ENCODE peak calls at places on chromosome 17, in nine cellular contexts. O is NT2/D1, H is SK-N-SH, V is colonic mucosa, U is fibroblast of lung, Y is neural progenitor cell, F is mesendoderm, D is IMR-90, M is mesenchymal stem cell. E is an unnamed sample.
A peak's percentile ranks its signal among the peaks of the same experiment; 100 is the strongest.

GRCh38 chr17:28849281-28849680 is 5.5 kb upstream of the ERAL1 start:
- DNase-seq in U (peak; percentile 5), O (no peak), D (no peak), Y (no peak), F (peak; percentile 32), H (peak; percentile 25), M (no peak), V (no peak), E (no peak)

GRCh38 chr17:38674013-38674748 is 576 bp downstream of the EPOP start:
- DNase-seq in O (no peak), Y (peak; percentile 65), V (no peak), F (no peak), M (no peak), D (no peak), U (no peak), H (peak; percentile 81), E (peak; percentile 83)

GRCh38 chr17:18186271-18186982 is 2.8 kb downstream of the ALKBH5 start:
- DNase-seq in U (peak; percentile 44), Y (no peak), F (no peak), H (no peak), M (peak; percentile 34), O (no peak), D (peak; percentile 47), V (no peak), E (no peak)

GRCh38 chr17:36975922-36976515 is 27.3 kb downstream of the AATF start:
- DNase-seq in Y (no peak), M (no peak), O (no peak), V (no peak), H (no peak), F (no peak), D (no peak), U (no peak), E (no peak)

GRCh38 chr17:79947351-79948031 is 88.2 kb downstream of the TBC1D16 start:
- DNase-seq in V (peak; percentile 15), U (peak; percentile 91), D (peak; percentile 10), O (no peak), Y (no peak), F (no peak), M (no peak), H (no peak), E (no peak)

GRCh38 chr17:27323538-27324212 is 29.8 kb downstream of the WSB1 start:
- DNase-seq in D (peak; percentile 16), V (peak; percentile 93), H (no peak), U (peak; percentile 86), O (no peak), M (peak; percentile 62), Y (no peak), F (peak; percentile 66), E (peak; percentile 78)

GRCh38 chr17:79650861-79651260 is 40.0 kb upstream of the RBFOX3 start:
- DNase-seq in M (no peak), U (no peak), Y (no peak), V (peak; percentile 12), O (no peak), H (peak; percentile 11), F (no peak), D (no peak), E (no peak)

GRCh38 chr17:35842239-35842638 is 26.5 kb downstream of the HEATR9 start:
- DNase-seq in U (no peak), M (no peak), F (no peak), V (no peak), O (no peak), H (no peak), D (no peak), Y (no peak), E (no peak)

GRCh38 chr17:61495161-61495857 is 43.1 kb downstream of the TBX4 start:
- DNase-seq in U (peak; percentile 38), D (peak; percentile 33), O (no peak), Y (no peak), M (peak; percentile 26), F (peak; percentile 47), V (no peak), H (no peak), E (peak; percentile 66)

GRCh38 chr17:55420067-55420775 is 1.4 kb downstream of the MMD start:
- DNase-seq in O (no peak), U (no peak), Y (no peak), H (no peak), M (no peak), F (no peak), V (peak; percentile 34), D (no peak), E (no peak)

GRCh38 chr17:44095647-44096496 is 25.3 kb downstream of the G6PC3 start:
- DNase-seq in O (peak; percentile 88), Y (peak; percentile 92), M (peak; percentile 99), H (peak; percentile 85), D (peak; percentile 93), U (peak; percentile 92), V (peak; percentile 81), F (peak; percentile 99), E (peak; percentile 99)

GRCh38 chr17:71109697-71110096 is 940.4 kb downstream of the KCNJ2 start:
- DNase-seq in F (no peak), D (no peak), V (no peak), H (no peak), Y (no peak), U (peak; percentile 20), O (no peak), M (no peak), E (no peak)

GRCh38 chr17:76840884-76841775 is 27.1 kb upstream of the MGAT5B start:
- DNase-seq in F (peak; percentile 41), U (no peak), M (no peak), D (no peak), Y (peak; percentile 45), V (no peak), H (peak; percentile 67), O (no peak), E (peak; percentile 83)

GRCh38 chr17:58083491-58084316 is 485 bp downstream of the DYNLL2 start:
- DNase-seq in D (peak; percentile 43), Y (peak; percentile 40), U (peak; percentile 41), H (peak; percentile 91), F (peak; percentile 35), O (no peak), M (peak; percentile 77), V (peak; percentile 53), E (peak; percentile 72)

GRCh38 chr17:82014971-82015310 is 7.7 kb downstream of the CENPX start:
- DNase-seq in O (no peak), Y (no peak), V (no peak), U (no peak), M (no peak), F (no peak), D (no peak), H (no peak), E (no peak)
- H3K9ac ChIP-seq in O (peak overlapping the region; percentile 33), Y (no peak overlapping the region), V (no peak overlapping the region), U (no peak overlapping the region), M (no peak overlapping the region), F (no peak overlapping the region), D (no peak overlapping the region), H (no peak overlapping the region), E (no peak overlapping the region)

GRCh38 chr17:72474243-72474642 is 353.4 kb downstream of the SOX9 start:
- DNase-seq in Y (no peak), F (no peak), V (no peak), O (no peak), D (no peak), H (no peak), U (no peak), M (no peak), E (no peak)

GRCh38 chr17:72474740-72475477 is 354.1 kb downstream of the SOX9 start:
- DNase-seq in H (peak; percentile 49), Y (no peak), O (no peak), V (no peak), F (peak; percentile 17), M (peak; percentile 38), U (no peak), D (no peak), E (no peak)

GRCh38 chr17:72477529-72477928 is 356.7 kb downstream of the SOX9 start:
- DNase-seq in O (no peak), D (no peak), H (no peak), F (no peak), V (peak; percentile 78), M (no peak), Y (no peak), U (no peak), E (no peak)

GRCh38 chr17:72476575-72476986 is 355.8 kb downstream of the SOX9 start:
- DNase-seq in Y (peak; percentile 89), M (no peak), D (no peak), V (no peak), H (no peak), O (peak; percentile 68), U (no peak), F (peak; percentile 55), E (peak; percentile 91)

DNA sequence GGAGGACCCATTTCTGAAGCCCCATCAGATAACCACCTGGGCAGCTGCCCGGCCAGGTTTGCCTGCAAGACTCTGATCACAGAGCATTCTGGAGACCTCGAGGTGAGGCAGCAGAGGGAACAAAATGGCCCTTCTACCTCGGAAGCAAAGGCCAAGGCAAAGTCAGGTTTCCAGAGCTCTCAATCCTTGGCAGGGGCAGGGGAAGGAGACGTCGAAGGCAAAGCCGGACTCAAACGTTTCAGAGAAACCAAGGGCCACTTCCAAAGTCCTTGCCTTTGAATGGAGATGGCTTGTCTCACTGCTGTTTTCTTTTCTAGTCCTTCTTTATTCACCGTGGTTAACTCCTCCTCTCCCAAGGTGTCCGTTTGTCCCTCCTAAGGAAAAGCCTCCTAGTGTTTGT is 355.3 kb downstream of the SOX9 start:
- DNase-seq in O (no peak), F (no peak), V (no peak), M (no peak), Y (peak; percentile 40), H (no peak), U (no peak), D (no peak), E (peak; percentile 65)
- H3K4me3 ChIP-seq in O (no peak overlapping the region), F (no peak overlapping the region), V (no peak overlapping the region), M (no peak overlapping the region), Y (peak overlapping the region; percentile 20), H (no peak overlapping the region), U (no peak overlapping the region), D (no peak overlapping the region), E (no peak overlapping the region)

GRCh38 chr17:64131606-64132270 is 1.8 kb upstream of the ERN1 start:
- DNase-seq in V (no peak), O (no peak), H (no peak), Y (no peak), M (no peak), D (no peak), F (no peak), U (no peak), E (peak; percentile 43)
- H3K9ac ChIP-seq in V (peak overlapping the region; percentile 71), O (no peak overlapping the region), H (no peak overlapping the region), Y (no peak overlapping the region), M (peak overlapping the region; percentile 90), D (no peak overlapping the region), F (no peak overlapping the region), U (no peak overlapping the region), E (no peak overlapping the region)

GRCh38 chr17:50209472-50210248 is 8.2 kb upstream of the COL1A1 start:
- DNase-seq in D (peak; percentile 100), O (peak; percentile 83), V (peak; percentile 77), U (peak; percentile 100), Y (peak; percentile 70), F (peak; percentile 95), H (peak; percentile 96), M (peak; percentile 99), E (peak; percentile 97)

GRCh38 chr17:50207792-50208567 is 6.5 kb upstream of the COL1A1 start:
- DNase-seq in Y (no peak), H (no peak), U (no peak), V (no peak), M (no peak), F (no peak), O (no peak), D (no peak), E (peak; percentile 86)

GRCh38 chr17:50208611-50209061 is 7.2 kb upstream of the COL1A1 start:
- DNase-seq in Y (no peak), O (no peak), H (no peak), U (no peak), D (no peak), M (peak; percentile 25), V (no peak), F (peak; percentile 65), E (peak; percentile 72)

GRCh38 chr17:50210249-50211225 is 9.1 kb upstream of the COL1A1 start:
- DNase-seq in U (peak; percentile 98), F (peak; percentile 96), Y (peak; percentile 48), H (peak; percentile 75), V (peak; percentile 58), M (peak; percentile 100), D (peak; percentile 99), O (peak; percentile 76), E (peak; percentile 97)

GRCh38 chr17:50209133-50209471 is 7.7 kb upstream of the COL1A1 start:
- DNase-seq in O (no peak), D (no peak), F (no peak), H (no peak), M (no peak), Y (no peak), V (no peak), U (no peak), E (no peak)
- H3K4me3 ChIP-seq in O (no peak overlapping the region), D (no peak overlapping the region), F (no peak overlapping the region), H (no peak overlapping the region), M (no peak overlapping the region), Y (no peak overlapping the region), V (no peak overlapping the region), U (no peak overlapping the region), E (no peak overlapping the region)